ENCODE peak calls at places on chromosomes 11 and 22, in eight cellular contexts. A is right lobe of liver, P is BJ, O is Peyer's patch, E is HL-60, J is tibial artery, K is GM23338, L is A549. U is an unnamed sample.
A peak's percentile ranks its signal among the peaks of the same experiment; 100 is the strongest.

GRCh38 chr22:19942071-19942885 is 660 bp upstream of the TXNRD2 start:
- DNase-seq in A (no peak), P (no peak), O (peak; percentile 38), E (peak; percentile 74), J (peak; percentile 70), K (no peak), L (peak; percentile 18), U (peak; percentile 69)

GRCh38 chr22:23837911-23838685 is 708 bp downstream of the DERL3 start:
- DNase-seq in A (no peak), P (no peak), O (no peak), E (peak; percentile 72), J (no peak), K (peak; percentile 60), L (no peak), U (no peak)

GRCh38 chr11:125279680-125280079 is 115.1 kb downstream of the PKNOX2 start:
- DNase-seq in A (no peak), P (no peak), O (no peak), E (no peak), J (no peak), K (no peak), L (no peak), U (no peak)

GRCh38 chr11:118106789-118107335 is 20.1 kb upstream of the SMIM35 start:
- DNase-seq in A (no peak), P (no peak), O (no peak), E (no peak), J (no peak), K (no peak), L (no peak), U (no peak)

GRCh38 chr22:49212466-49212865 is 615.2 kb downstream of the BRD1 start:
- DNase-seq in A (peak; percentile 14), P (no peak), O (no peak), E (no peak), J (peak; percentile 39), K (no peak), L (no peak), U (no peak)

GRCh38 chr22:21961886-21962654 is 9.4 kb upstream of the PPM1F start:
- DNase-seq in A (peak; percentile 74), P (no peak), O (no peak), E (no peak), J (no peak), K (no peak), L (no peak), U (no peak)

GRCh38 chr11:102727890-102728289 is 3.1 kb upstream of the MMP8 start:
- DNase-seq in A (no peak), P (no peak), O (no peak), E (peak; percentile 56), J (no peak), K (no peak), L (no peak), U (peak; percentile 64)

GRCh38 chr11:118427707-118428106 is 8.6 kb upstream of the KMT2A start:
- DNase-seq in A (no peak), P (no peak), O (no peak), E (no peak), J (no peak), K (no peak), L (no peak), U (no peak)

GRCh38 chr11:36222755-36223635 is 66.2 kb downstream of the COMMD9 start:
- DNase-seq in A (no peak), P (no peak), O (no peak), E (no peak), J (no peak), K (no peak), L (no peak), U (peak; percentile 51)

GRCh38 chr11:59611570-59612565 is 3.7 kb downstream of the OSBP start:
- DNase-seq in A (peak; percentile 29), P (no peak), O (no peak), E (no peak), J (no peak), K (no peak), L (no peak), U (peak; percentile 33)

GRCh38 chr11:74284466-74284865 is 27.0 kb downstream of the P4HA3 start:
- DNase-seq in A (no peak), P (no peak), O (no peak), E (no peak), J (no peak), K (no peak), L (no peak), U (no peak)

GRCh38 chr11:8383627-8384026 is 119.9 kb upstream of the LMO1 start:
- DNase-seq in A (no peak), P (no peak), O (no peak), E (no peak), J (no peak), K (no peak), L (no peak), U (no peak)

GRCh38 chr11:8382436-8383053 is 118.9 kb upstream of the LMO1 start:
- DNase-seq in A (no peak), P (no peak), O (no peak), E (no peak), J (no peak), K (no peak), L (no peak), U (peak; percentile 33)

GRCh38 chr11:8386134-8386864 is 122.6 kb upstream of the LMO1 start:
- DNase-seq in A (no peak), P (no peak), O (no peak), E (no peak), J (no peak), K (no peak), L (no peak), U (no peak)

GRCh38 chr11:8383227-8383626 is 119.5 kb upstream of the LMO1 start:
- DNase-seq in A (no peak), P (no peak), O (no peak), E (no peak), J (no peak), K (no peak), L (no peak), U (no peak)

DNA sequence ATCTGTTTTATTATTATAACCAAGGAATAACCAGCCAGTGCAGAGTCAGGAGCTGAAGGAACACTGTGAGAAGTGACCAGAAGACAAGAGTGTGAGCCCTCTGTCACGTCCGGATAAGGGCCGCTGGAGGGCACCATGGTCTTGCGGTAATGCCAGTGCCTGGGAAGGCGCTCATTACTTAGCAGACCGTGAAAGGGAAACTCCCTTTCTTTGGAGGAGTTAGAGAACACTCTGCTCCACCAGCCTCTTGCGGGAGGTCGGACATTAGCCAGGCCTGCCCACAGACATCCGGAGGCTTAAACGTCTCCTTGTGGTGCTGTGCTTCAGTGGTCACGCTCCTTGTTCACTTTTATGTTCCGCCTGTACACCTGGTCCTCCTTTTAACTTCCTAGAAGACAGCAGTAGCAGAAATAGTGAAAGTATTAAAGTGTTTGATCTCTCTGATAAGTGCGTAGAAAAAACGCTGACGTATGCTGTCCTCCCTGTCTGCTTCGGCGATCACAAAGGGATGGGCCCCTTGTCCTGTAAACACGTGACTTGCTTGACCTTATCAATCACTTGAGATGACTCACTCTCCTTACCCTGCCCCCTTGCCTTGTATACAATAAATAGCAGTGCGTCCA is 120.6 kb upstream of the LMO1 start:
- DNase-seq in A (no peak), P (peak; percentile 1), O (no peak), E (peak; percentile 64), J (no peak), K (peak; percentile 73), L (no peak), U (peak; percentile 83)
- TF ChIP-seq CTCF in A (no peak), P (peak; percentile 9), O (peak; percentile 20), E (no peak), J (no peak), K (peak; percentile 72), L (no peak), U (peak; percentile 42)

GRCh38 chr11:100684101-100685065 is 2.7 kb upstream of the ARHGAP42 start:
- DNase-seq in A (no peak), P (no peak), O (no peak), E (no peak), J (no peak), K (no peak), L (no peak), U (no peak)
- H3K4me3 ChIP-seq in A (no peak overlapping the region), P (no peak overlapping the region), O (no peak overlapping the region), E (no peak overlapping the region), J (no peak overlapping the region), K (no peak overlapping the region), L (no peak overlapping the region), U (no peak overlapping the region)

DNA sequence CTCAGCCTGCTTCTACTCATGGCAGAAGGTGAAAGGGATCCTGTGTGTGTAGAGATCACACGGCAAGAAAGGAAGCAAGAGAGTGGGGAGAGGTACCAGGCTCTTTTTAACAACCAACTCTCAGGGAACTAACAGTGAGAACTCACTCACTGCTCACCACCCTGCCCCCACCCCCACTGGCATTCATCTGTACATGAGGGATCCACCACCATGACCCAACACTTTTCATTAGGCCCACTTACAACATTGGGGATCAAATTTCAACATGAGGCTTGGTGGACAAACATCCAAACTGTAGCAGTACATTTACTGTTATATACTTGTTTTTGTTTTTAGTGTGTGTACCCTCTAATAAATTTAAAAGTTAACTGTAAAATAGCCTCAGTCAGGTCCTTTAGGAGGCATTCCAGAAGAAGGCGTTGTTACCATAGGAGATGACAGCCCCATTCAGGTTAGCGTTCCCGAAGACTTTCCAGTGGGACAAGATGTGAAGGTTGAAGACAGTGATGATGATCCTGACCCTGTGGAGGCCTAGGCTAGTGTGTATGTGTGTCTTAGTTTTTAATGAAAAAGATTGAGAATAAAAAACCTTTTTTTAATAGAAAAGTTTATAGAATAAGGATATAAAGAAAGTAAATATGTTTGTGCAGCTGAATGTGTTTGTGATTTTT is 11.3 kb downstream of the CUL5 start:
- DNase-seq in A (no peak), P (no peak), O (no peak), E (no peak), J (no peak), K (no peak), L (no peak), U (peak; percentile 62)
- TF ChIP-seq CTCF in A (no peak), P (no peak), O (no peak), E (no peak), J (no peak), K (no peak), L (no peak), U (no peak)

GRCh38 chr22:27113211-27114030 is 456.0 kb downstream of the MIAT start:
- DNase-seq in A (peak; percentile 73), P (peak; percentile 88), O (peak; percentile 20), E (peak; percentile 53), J (peak; percentile 90), K (no peak), L (peak; percentile 65), U (peak; percentile 90)

GRCh38 chr22:27114186-27114585 is 456.8 kb downstream of the MIAT start:
- DNase-seq in A (no peak), P (no peak), O (no peak), E (no peak), J (peak; percentile 59), K (no peak), L (no peak), U (no peak)

GRCh38 chr22:27110985-27111451 is 453.6 kb downstream of the MIAT start:
- DNase-seq in A (no peak), P (no peak), O (no peak), E (no peak), J (peak; percentile 51), K (peak; percentile 40), L (peak; percentile 38), U (peak; percentile 74)

GRCh38 chr22:27112273-27112672 is 454.9 kb downstream of the MIAT start:
- DNase-seq in A (no peak), P (no peak), O (no peak), E (no peak), J (peak; percentile 0), K (no peak), L (no peak), U (no peak)

DNA sequence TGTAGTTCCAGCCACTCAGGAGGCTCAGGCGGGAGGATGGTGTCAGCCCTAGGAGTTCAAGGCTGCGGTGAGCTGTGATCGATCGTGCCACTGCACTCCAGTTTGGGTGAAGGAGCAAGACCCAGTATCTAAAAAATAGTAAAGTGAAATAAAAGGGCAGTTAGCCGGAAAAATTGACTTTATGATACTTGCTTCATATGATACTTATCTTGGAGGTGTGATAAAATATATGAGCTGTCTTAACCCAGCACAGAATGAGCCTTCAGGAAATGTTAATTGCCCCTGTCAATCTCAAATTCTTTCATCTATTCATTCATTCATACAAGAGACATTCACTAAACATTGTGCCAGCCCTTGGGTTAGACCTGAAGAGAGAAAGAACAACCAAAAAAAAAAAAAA is 454.4 kb downstream of the MIAT start:
- DNase-seq in A (no peak), P (no peak), O (no peak), E (no peak), J (no peak), K (no peak), L (no peak), U (no peak)
- H3K4me3 ChIP-seq in A (no peak overlapping the region), P (no peak overlapping the region), O (no peak overlapping the region), E (no peak overlapping the region), J (no peak overlapping the region), K (no peak overlapping the region), L (no peak overlapping the region), U (no peak overlapping the region)

U was measured in fibroblast of villous mesenchyme.